ENCODE peak calls at places on chromosomes 13 and 19, in eight cellular contexts. One of them, this sample, is unnamed.

GRCh38 chr13:80555796-80556195 is 214.9 kb upstream of the SPRY2 start:
- DNase-seq in activated naive CD8-positive, alpha-beta T cell treated with anti-CD3 and anti-CD28 coated beads, Interleukin-2, amount 50 U/mL, for 24 hours: no peak
- DNase-seq in GM10248: no peak
- DNase-seq in amygdala: no peak
- DNase-seq in uterus: no peak
- DNase-seq in AG10803: no peak
- DNase-seq in Karpas-422: no peak
- DNase-seq in HEK293T: no peak
- DNase-seq in this sample: no peak

GRCh38 chr13:91286317-91286716 is 61.2 kb upstream of the MIR17HG start:
- DNase-seq in amygdala: no peak
- DNase-seq in HEK293T: no peak
- DNase-seq in GM10248: no peak
- DNase-seq in Karpas-422: no peak
- DNase-seq in AG10803: no peak
- DNase-seq in activated naive CD8-positive, alpha-beta T cell treated with anti-CD3 and anti-CD28 coated beads, Interleukin-2, amount 50 U/mL, for 24 hours: no peak
- DNase-seq in uterus: no peak
- DNase-seq in this sample: no peak

GRCh38 chr13:71242191-71242590 is 624.8 kb downstream of the DACH1 start:
- DNase-seq in Karpas-422: no peak
- DNase-seq in activated naive CD8-positive, alpha-beta T cell treated with anti-CD3 and anti-CD28 coated beads, Interleukin-2, amount 50 U/mL, for 24 hours: no peak
- DNase-seq in AG10803: no peak
- DNase-seq in GM10248: no peak
- DNase-seq in uterus: no peak
- DNase-seq in HEK293T: no peak
- DNase-seq in amygdala: no peak
- DNase-seq in this sample: no peak

GRCh38 chr13:99859178-99860177 is 112.1 kb downstream of the ZIC5 start:
- DNase-seq in HEK293T: no peak
- DNase-seq in uterus: no peak
- DNase-seq in amygdala: no peak
- DNase-seq in Karpas-422: no peak
- DNase-seq in GM10248: no peak
- DNase-seq in AG10803: no peak
- DNase-seq in activated naive CD8-positive, alpha-beta T cell treated with anti-CD3 and anti-CD28 coated beads, Interleukin-2, amount 50 U/mL, for 24 hours: peak; percentile 79
- DNase-seq in this sample: no peak

GRCh38 chr13:40060318-40061007 is 405.0 kb downstream of the COG6 start:
- DNase-seq in HEK293T: no peak
- DNase-seq in GM10248: peak; percentile 48
- DNase-seq in AG10803: peak; percentile 89
- DNase-seq in uterus: peak; percentile 89
- DNase-seq in Karpas-422: peak; percentile 52
- DNase-seq in activated naive CD8-positive, alpha-beta T cell treated with anti-CD3 and anti-CD28 coated beads, Interleukin-2, amount 50 U/mL, for 24 hours: peak; percentile 50
- DNase-seq in amygdala: no peak
- DNase-seq in this sample: peak; percentile 31

GRCh38 chr13:35923347-35923746 is 207.8 kb downstream of the DCLK1 start:
- DNase-seq in Karpas-422: no peak
- DNase-seq in AG10803: peak; percentile 37
- DNase-seq in amygdala: no peak
- DNase-seq in HEK293T: no peak
- DNase-seq in uterus: no peak
- DNase-seq in activated naive CD8-positive, alpha-beta T cell treated with anti-CD3 and anti-CD28 coated beads, Interleukin-2, amount 50 U/mL, for 24 hours: no peak
- DNase-seq in GM10248: no peak
- DNase-seq in this sample: no peak

GRCh38 chr13:46339035-46339666 is 47.9 kb downstream of the RUBCNL start:
- DNase-seq in HEK293T: no peak
- DNase-seq in activated naive CD8-positive, alpha-beta T cell treated with anti-CD3 and anti-CD28 coated beads, Interleukin-2, amount 50 U/mL, for 24 hours: peak; percentile 24
- DNase-seq in GM10248: peak; percentile 44
- DNase-seq in uterus: no peak
- DNase-seq in amygdala: no peak
- DNase-seq in AG10803: peak; percentile 62
- DNase-seq in Karpas-422: no peak
- DNase-seq in this sample: peak; percentile 38

GRCh38 chr19:11496391-11497163 is 9.1 kb downstream of the ZNF653 start:
- DNase-seq in amygdala: peak; percentile 6
- DNase-seq in Karpas-422: peak; percentile 90
- DNase-seq in uterus: peak; percentile 70
- DNase-seq in activated naive CD8-positive, alpha-beta T cell treated with anti-CD3 and anti-CD28 coated beads, Interleukin-2, amount 50 U/mL, for 24 hours: peak; percentile 75
- DNase-seq in HEK293T: peak; percentile 80
- DNase-seq in AG10803: peak; percentile 81
- DNase-seq in GM10248: peak; percentile 77
- DNase-seq in this sample: peak; percentile 82

GRCh38 chr19:39299404-39299803 is 3.2 kb downstream of the IFNL1 start:
- DNase-seq in AG10803: no peak
- DNase-seq in HEK293T: no peak
- DNase-seq in Karpas-422: no peak
- DNase-seq in amygdala: no peak
- DNase-seq in GM10248: no peak
- DNase-seq in activated naive CD8-positive, alpha-beta T cell treated with anti-CD3 and anti-CD28 coated beads, Interleukin-2, amount 50 U/mL, for 24 hours: no peak
- DNase-seq in uterus: no peak
- DNase-seq in this sample: no peak